ENCODE peak calls at places on chromosomes 3 and 15, in six cellular contexts. P, I, V, Z, J and K are unnamed samples.

GRCh38 chr15:77224352-77224751 is 153.4 kb upstream of the TSPAN3 start:
- DNase-seq in P (no peak), I (no peak), V (no peak), Z (no peak), J (no peak), K (no peak)

GRCh38 chr3:134666052-134666451 is 15.2 kb upstream of the KY start:
- DNase-seq in P (no peak), I (no peak), V (peak), Z (no peak), J (no peak), K (no peak)

GRCh38 chr3:124881976-124882697 is 5.0 kb downstream of the ITGB5 start:
- DNase-seq in P (no peak), I (no peak), V (no peak), Z (no peak), J (no peak), K (peak)

GRCh38 chr3:46675843-46676567 is 17.5 kb downstream of the ALS2CL start:
- DNase-seq in P (peak), I (no peak), V (no peak), Z (no peak), J (no peak), K (no peak)

GRCh38 chr3:112446343-112446742 is 52.9 kb downstream of the BTLA start:
- DNase-seq in P (peak), I (no peak), V (no peak), Z (no peak), J (no peak), K (peak)

GRCh38 chr3:88863196-88863595 is 244.2 kb upstream of the EPHA3 start:
- DNase-seq in P (no peak), I (no peak), V (no peak), Z (no peak), J (no peak), K (peak)

GRCh38 chr3:48157950-48158376 is 30.3 kb downstream of the CDC25A start:
- DNase-seq in P (peak), I (peak), V (peak), Z (peak), J (peak), K (peak)

GRCh38 chr15:57505056-57505713 is 86.5 kb upstream of the MYZAP start:
- DNase-seq in P (peak), I (no peak), V (no peak), Z (no peak), J (no peak), K (peak)

GRCh38 chr15:34647569-34648334 is 64.3 kb upstream of the GOLGA8B start:
- DNase-seq in P (no peak), I (no peak), V (no peak), Z (no peak), J (peak), K (no peak)

GRCh38 chr15:27410986-27411385 is 440.0 kb downstream of the GABRG3 start:
- DNase-seq in P (no peak), I (no peak), V (no peak), Z (no peak), J (no peak), K (peak)

GRCh38 chr3:72839057-72839456 is 9.2 kb downstream of the SHQ1 start:
- DNase-seq in P (no peak), I (no peak), V (no peak), Z (no peak), J (no peak), K (no peak)

GRCh38 chr3:23175361-23176073 is 27.6 kb upstream of the UBE2E2 start:
- DNase-seq in P (peak), I (no peak), V (no peak), Z (no peak), J (no peak), K (peak)

GRCh38 chr3:133376805-133377204 is 23.1 kb upstream of the BFSP2 start:
- DNase-seq in P (no peak), I (no peak), V (no peak), Z (no peak), J (peak), K (no peak)

GRCh38 chr15:45091161-45091560 is 22.8 kb downstream of the DUOX2 start:
- DNase-seq in P (peak), I (no peak), V (no peak), Z (no peak), J (no peak), K (no peak)

GRCh38 chr3:98786364-98786930 is 23.3 kb downstream of the ST3GAL6 start:
- DNase-seq in P (peak), I (no peak), V (no peak), Z (no peak), J (no peak), K (no peak)

GRCh38 chr3:131896285-131896684 is 138.5 kb downstream of the CPNE4 start:
- DNase-seq in P (no peak), I (no peak), V (no peak), Z (no peak), J (no peak), K (no peak)

GRCh38 chr3:60755094-60755493 is 496.2 kb downstream of the FHIT start:
- DNase-seq in P (no peak), I (no peak), V (no peak), Z (no peak), J (peak), K (no peak)

GRCh38 chr15:68503791-68504720 is 72.1 kb upstream of the ITGA11 start:
- DNase-seq in P (no peak), I (no peak), V (peak), Z (no peak), J (no peak), K (peak)

GRCh38 chr3:136671921-136672320 is 80.3 kb downstream of the STAG1 start:
- DNase-seq in P (peak), I (no peak), V (no peak), Z (no peak), J (no peak), K (peak)

GRCh38 chr3:9196009-9196408 is 53.4 kb downstream of the SRGAP3 start:
- DNase-seq in P (no peak), I (no peak), V (peak), Z (no peak), J (peak), K (no peak)

GRCh38 chr15:66241301-66241700 is 12.2 kb downstream of the MEGF11 start:
- DNase-seq in P (no peak), I (no peak), V (no peak), Z (no peak), J (no peak), K (no peak)

GRCh38 chr15:63465104-63465503 is 39.3 kb upstream of the USP3 start:
- DNase-seq in P (peak), I (no peak), V (no peak), Z (no peak), J (no peak), K (peak)

GRCh38 chr3:143895805-143896204 is 47.5 kb upstream of the SLC9A9 start:
- DNase-seq in P (peak), I (no peak), V (no peak), Z (no peak), J (no peak), K (peak)

GRCh38 chr3:66095295-66096001 is 56.7 kb upstream of the MAGI1 start:
- DNase-seq in P (no peak), I (no peak), V (no peak), Z (no peak), J (no peak), K (peak)

GRCh38 chr3:194828126-194828525 is 142.4 kb downstream of the FAM43A start:
- DNase-seq in P (no peak), I (no peak), V (no peak), Z (no peak), J (no peak), K (no peak)

GRCh38 chr3:135226057-135226456 is 431.0 kb downstream of the EPHB1 start:
- DNase-seq in P (no peak), I (no peak), V (no peak), Z (no peak), J (no peak), K (no peak)

GRCh38 chr15:82630033-82630432 is 17.1 kb downstream of the CPEB1 start:
- DNase-seq in P (no peak), I (no peak), V (no peak), Z (no peak), J (no peak), K (no peak)

GRCh38 chr15:101615986-101616848 is 36.0 kb downstream of the TM2D3 start:
- DNase-seq in P (peak), I (peak), V (no peak), Z (peak), J (peak), K (peak)

GRCh38 chr3:152461460-152461859 is 192.7 kb downstream of the MBNL1 start:
- DNase-seq in P (no peak), I (no peak), V (no peak), Z (no peak), J (no peak), K (no peak)

GRCh38 chr3:178947738-178948137 is 123.9 kb downstream of the ZMAT3 start:
- DNase-seq in P (no peak), I (no peak), V (no peak), Z (no peak), J (no peak), K (peak)
- TF ChIP-seq CTCF in P (no peak), I (peak), V (no peak), Z (no peak), J (no peak), K (peak)

DNA sequence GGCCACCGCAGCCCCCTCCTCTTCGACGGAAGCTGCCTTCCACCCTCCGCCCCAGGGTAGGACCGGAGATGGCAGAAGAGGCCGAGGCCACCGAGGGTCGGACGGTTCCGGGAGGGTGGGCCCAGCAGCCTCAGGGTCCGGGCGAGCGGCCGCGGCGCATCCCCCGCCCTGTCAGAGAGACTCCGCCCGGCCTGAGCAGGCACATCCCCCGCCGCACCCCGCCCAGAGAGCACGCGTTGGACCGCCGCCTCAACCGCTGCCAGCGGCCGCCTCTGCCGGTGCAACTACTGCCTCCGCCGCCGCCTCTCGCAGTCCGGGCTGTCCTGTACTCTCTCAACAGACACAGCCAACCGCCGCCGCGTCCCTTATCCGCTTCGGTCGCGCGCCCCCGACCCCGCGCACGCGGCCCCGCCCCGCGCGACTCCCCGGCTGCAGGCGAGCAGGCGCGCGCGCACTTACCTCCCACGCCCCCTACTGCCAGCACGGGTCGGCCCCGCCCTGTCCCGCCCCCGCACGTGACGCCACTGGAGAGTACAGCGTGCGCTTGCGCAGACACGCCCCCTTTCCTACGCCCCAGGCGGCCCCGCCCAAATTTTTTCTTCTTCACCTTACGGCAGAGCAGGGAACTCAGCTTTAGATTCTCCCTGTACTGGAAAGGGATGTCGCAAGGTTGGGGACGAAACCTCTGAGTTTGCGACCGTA is at the start of gene MYO9A:
- DNase-seq in P (peak), I (peak), V (peak), Z (peak), J (peak), K (peak)
- TF ChIP-seq CTCF in P (no peak), I (no peak), V (no peak), Z (peak), J (no peak), K (no peak)

DNA sequence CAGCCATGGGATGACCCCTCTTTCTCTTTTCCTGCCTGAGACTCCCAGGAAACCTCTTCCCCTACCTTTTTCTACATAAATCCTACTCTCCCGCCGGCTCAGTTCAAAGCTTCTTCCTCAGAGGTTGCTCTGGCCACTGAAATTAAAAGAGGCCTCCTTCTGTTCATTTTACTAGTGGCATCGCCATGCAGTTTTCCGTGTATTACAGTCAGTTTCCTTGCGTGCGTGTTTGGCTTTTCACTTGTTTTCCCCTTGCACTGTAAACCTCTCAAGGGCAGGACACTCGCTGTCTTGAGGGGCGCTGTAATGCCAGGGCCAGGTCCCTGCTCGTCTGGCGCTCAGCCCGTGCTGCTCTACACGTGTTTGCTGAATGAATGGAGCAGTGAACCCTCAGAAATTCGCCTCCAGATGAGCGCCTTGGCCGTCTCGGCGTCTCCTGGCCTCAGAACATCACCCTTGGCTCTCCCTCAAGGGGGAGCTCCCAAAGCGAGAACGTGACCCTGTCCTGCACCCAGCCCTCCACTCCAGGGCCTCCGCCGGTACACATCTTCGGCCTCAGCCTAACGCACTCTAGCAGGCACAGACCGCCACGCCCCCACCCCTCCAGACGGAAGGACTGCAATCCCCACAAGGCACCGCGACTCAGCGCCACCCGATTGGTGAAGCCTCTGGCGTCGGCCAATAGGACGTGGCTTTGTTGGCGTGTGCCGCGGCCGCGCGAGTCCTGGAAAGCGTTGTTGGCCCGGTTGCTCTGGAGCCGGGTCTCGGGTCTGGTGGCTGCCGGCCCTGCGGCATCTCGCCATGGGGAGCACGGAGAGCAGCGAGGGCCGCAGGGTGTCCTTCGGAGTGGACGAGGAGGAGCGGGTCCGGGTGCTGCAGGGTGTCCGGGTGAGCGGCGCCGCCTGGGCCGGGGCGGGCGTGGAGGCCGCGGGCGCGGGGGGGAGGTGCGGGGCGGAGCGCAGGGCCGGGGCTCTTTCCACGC is at the start of gene CHCHD6:
- DNase-seq in P (peak), I (peak), V (peak), Z (peak), J (peak), K (peak)
- TF ChIP-seq CTCF in P (no peak), I (no peak), V (no peak), Z (peak), J (peak), K (no peak)

GRCh38 chr15:70976856-70977255 is 84.2 kb downstream of the LRRC49 start:
- DNase-seq in P (peak), I (no peak), V (no peak), Z (no peak), J (no peak), K (peak)

GRCh38 chr15:70974004-70974832 is 81.6 kb downstream of the LRRC49 start:
- DNase-seq in P (peak), I (no peak), V (no peak), Z (no peak), J (no peak), K (peak)
- TF ChIP-seq CTCF in P (peak), I (peak), V (no peak), Z (peak), J (peak), K (peak)

DNA sequence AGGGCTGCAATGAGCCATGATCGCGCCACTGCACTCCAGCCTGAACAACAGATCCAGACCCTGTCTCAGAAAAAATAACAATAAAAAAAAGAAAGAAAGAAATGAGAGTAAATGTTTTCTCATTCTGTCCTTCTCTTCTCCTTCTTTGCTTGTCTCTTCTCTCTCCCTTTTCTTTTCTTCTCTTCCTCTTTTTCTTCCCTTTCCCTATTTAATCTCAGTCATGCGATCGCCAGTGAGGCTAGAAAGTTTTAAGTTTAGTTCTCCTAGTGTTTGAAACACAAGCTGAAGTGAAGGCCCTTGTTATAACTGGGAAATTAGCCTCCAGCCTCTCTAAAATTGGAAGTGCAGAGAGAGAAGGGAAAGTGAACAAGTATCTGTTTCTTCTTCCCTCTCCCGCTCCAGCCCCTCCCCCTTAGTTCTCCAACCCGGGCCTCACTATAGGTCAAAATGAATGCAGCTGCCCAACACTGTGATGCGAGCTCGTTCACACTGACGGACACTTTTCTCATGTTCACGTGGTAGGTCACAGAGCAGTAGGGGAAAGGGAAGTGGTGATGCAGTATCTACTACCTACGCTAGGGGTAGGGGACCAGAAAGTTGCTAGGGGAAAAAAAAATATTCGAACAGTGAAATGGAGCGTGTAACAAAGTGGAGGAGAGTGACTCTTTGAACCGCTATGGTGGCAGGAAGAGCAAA is 23.4 kb upstream of the TSC22D2 start:
- DNase-seq in P (no peak), I (peak), V (no peak), Z (peak), J (no peak), K (peak)
- TF ChIP-seq CTCF in P (no peak), I (no peak), V (no peak), Z (no peak), J (no peak), K (peak)

GRCh38 chr15:100529556-100529955 is 806 bp upstream of the CERS3 start:
- DNase-seq in P (no peak), I (no peak), V (no peak), Z (no peak), J (no peak), K (no peak)

GRCh38 chr15:100528833-100529428 is at the start of gene CERS3:
- DNase-seq in P (no peak), I (no peak), V (no peak), Z (no peak), J (no peak), K (no peak)

GRCh38 chr15:100521907-100522306 is 6.8 kb downstream of the CERS3 start:
- DNase-seq in P (no peak), I (no peak), V (no peak), Z (no peak), J (no peak), K (no peak)

GRCh38 chr15:100520132-100520921 is 8.4 kb downstream of the CERS3 start:
- DNase-seq in P (no peak), I (no peak), V (no peak), Z (no peak), J (no peak), K (no peak)

GRCh38 chr15:100525894-100526512 is 2.7 kb downstream of the CERS3 start:
- DNase-seq in P (peak), I (peak), V (peak), Z (peak), J (no peak), K (no peak)
- TF ChIP-seq CTCF in P (peak), I (peak), V (no peak), Z (no peak), J (no peak), K (no peak)

GRCh38 chr3:101252307-101252706 is 68.1 kb downstream of the IMPG2 start:
- DNase-seq in P (no peak), I (no peak), V (no peak), Z (no peak), J (no peak), K (no peak)

GRCh38 chr3:101249512-101249911 is 70.9 kb downstream of the IMPG2 start:
- DNase-seq in P (peak), I (no peak), V (no peak), Z (no peak), J (no peak), K (no peak)

GRCh38 chr3:101253429-101253828 is 66.9 kb downstream of the IMPG2 start:
- DNase-seq in P (peak), I (no peak), V (no peak), Z (no peak), J (no peak), K (no peak)

GRCh38 chr3:101255441-101255840 is 64.9 kb downstream of the IMPG2 start:
- DNase-seq in P (no peak), I (no peak), V (no peak), Z (no peak), J (no peak), K (no peak)

GRCh38 chr3:101252897-101253296 is 67.5 kb downstream of the IMPG2 start:
- DNase-seq in P (no peak), I (no peak), V (no peak), Z (no peak), J (no peak), K (no peak)
- TF ChIP-seq CTCF in P (no peak), I (no peak), V (no peak), Z (no peak), J (no peak), K (no peak)

GRCh38 chr15:84940399-84940798 is 41.3 kb upstream of the PDE8A start:
- DNase-seq in P (no peak), I (no peak), V (no peak), Z (no peak), J (no peak), K (no peak)

GRCh38 chr15:84938726-84939125 is 42.9 kb upstream of the PDE8A start:
- DNase-seq in P (no peak), I (no peak), V (no peak), Z (no peak), J (no peak), K (no peak)

GRCh38 chr15:84929795-84930371 is 45.4 kb downstream of the SLC28A1 start:
- DNase-seq in P (peak), I (no peak), V (no peak), Z (no peak), J (peak), K (peak)

GRCh38 chr15:84937144-84937543 is 44.5 kb upstream of the PDE8A start:
- DNase-seq in P (no peak), I (no peak), V (no peak), Z (no peak), J (no peak), K (no peak)

DNA sequence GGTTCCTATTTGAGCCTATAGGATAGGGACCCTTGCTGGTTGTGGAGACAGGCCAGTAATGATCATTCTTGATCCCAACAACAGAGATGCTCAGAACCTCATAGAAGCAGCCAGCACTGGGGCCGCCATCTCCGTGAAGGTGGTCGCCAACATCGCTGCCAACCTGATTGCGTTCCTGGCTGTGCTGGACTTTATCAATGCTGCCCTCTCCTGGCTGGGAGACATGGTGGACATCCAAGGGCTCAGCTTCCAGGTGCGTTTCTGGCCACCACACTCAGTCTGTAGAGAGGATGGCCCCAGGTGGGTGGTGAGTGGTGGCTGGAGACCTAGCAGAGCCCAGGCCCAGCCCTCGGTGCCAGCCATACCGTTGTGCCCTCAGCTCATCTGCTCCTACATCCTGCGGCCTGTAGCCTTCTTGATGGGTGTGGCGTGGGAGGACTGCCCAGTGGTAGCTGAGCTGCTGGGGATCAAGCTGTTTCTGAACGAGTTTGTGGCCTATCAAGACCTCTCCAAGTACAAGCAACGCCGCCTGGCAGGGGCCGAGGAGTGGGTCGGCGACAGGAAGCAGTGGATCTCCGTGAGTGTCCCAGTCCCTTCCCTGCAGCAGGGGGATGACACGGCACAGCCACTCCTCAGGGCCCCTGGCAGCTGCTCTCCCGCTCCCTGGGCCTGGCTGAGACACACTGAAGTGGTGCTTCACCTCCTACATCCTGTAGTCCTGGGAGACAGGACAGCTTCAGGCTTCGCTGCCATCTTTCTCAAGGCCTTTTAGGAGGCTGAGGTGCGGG is 46.5 kb upstream of the PDE8A start:
- DNase-seq in P (no peak), I (no peak), V (no peak), Z (no peak), J (peak), K (no peak)
- TF ChIP-seq CTCF in P (peak), I (no peak), V (no peak), Z (no peak), J (peak), K (peak)